ENCODE peak calls at places on chromosomes 1 and 21, in five cellular contexts. T, O, P, D and M are unnamed samples.
A peak's percentile ranks its signal among the peaks of the same experiment; 100 is the strongest.

GRCh38 chr21:33028759-33029511 is 3.2 kb downstream of the OLIG2 start:
- DNase-seq in P (no peak), T (no peak), O (no peak), D (no peak), M (no peak)

GRCh38 chr21:42381347-42381984 is 14.4 kb downstream of the TMPRSS3 start:
- DNase-seq in O (peak; percentile 90), T (peak; percentile 26), P (peak; percentile 15), D (no peak), M (peak; percentile 27)

GRCh38 chr1:223244366-223245103 is 101.5 kb upstream of the TLR5 start:
- DNase-seq in O (no peak), T (no peak), D (no peak), P (no peak), M (no peak)

GRCh38 chr1:101043776-101044175 is 18.2 kb upstream of the DPH5 start:
- DNase-seq in D (no peak), O (no peak), P (peak; percentile 19), T (no peak), M (no peak)

GRCh38 chr1:108644984-108645383 is 15.9 kb downstream of the HENMT1 start:
- DNase-seq in D (no peak), P (no peak), O (peak; percentile 58), T (no peak), M (no peak)

GRCh38 chr1:61079898-61080336 is 2.4 kb upstream of the NFIA start:
- DNase-seq in T (no peak), O (peak; percentile 75), D (peak; percentile 62), P (peak; percentile 86), M (no peak)

GRCh38 chr1:206932271-206932670 is 10.5 kb upstream of the FCMR start:
- DNase-seq in T (no peak), O (no peak), P (no peak), D (no peak), M (no peak)

GRCh38 chr1:236913371-236914037 is 90.7 kb downstream of the MT1HL1 start:
- DNase-seq in O (no peak), P (no peak), T (no peak), D (no peak), M (no peak)

GRCh38 chr1:220742520-220742919 is 5.6 kb upstream of the MTARC2 start:
- DNase-seq in O (no peak), P (no peak), T (no peak), D (no peak), M (no peak)

GRCh38 chr1:39331647-39332046 is 127.2 kb downstream of the MACF1 start:
- DNase-seq in D (no peak), P (no peak), O (no peak), T (no peak), M (no peak)

GRCh38 chr1:32972814-32973428 is 8.3 kb upstream of the RNF19B start:
- DNase-seq in D (peak; percentile 62), T (no peak), O (peak; percentile 46), P (peak; percentile 93), M (no peak)

GRCh38 chr1:4057603-4058002 is 157.5 kb upstream of the C1orf174 start:
- DNase-seq in P (no peak), D (no peak), T (no peak), O (no peak), M (no peak)

GRCh38 chr1:8394456-8395321 is 76.8 kb downstream of the SLC45A1 start:
- DNase-seq in O (no peak), P (no peak), D (no peak), T (no peak), M (peak; percentile 8)

GRCh38 chr21:21268061-21268471 is 269.9 kb downstream of the NCAM2 start:
- DNase-seq in D (no peak), P (no peak), O (no peak), T (no peak), M (no peak)

GRCh38 chr1:8858888-8859706 is 19.4 kb downstream of the ENO1 start:
- DNase-seq in P (peak; percentile 60), D (no peak), O (peak; percentile 43), T (no peak), M (no peak)

GRCh38 chr1:1173793-1174415 is at the start of gene TTLL10:
- DNase-seq in O (no peak), D (no peak), T (no peak), P (peak; percentile 11), M (peak; percentile 46)

GRCh38 chr21:42389449-42389835 is 6.4 kb downstream of the TMPRSS3 start:
- DNase-seq in P (no peak), O (peak; percentile 41), T (no peak), D (peak; percentile 64), M (no peak)

GRCh38 chr21:28344985-28345384 is 647.7 kb downstream of the LTN1 start:
- DNase-seq in P (no peak), D (no peak), T (no peak), O (no peak), M (no peak)

GRCh38 chr1:234617986-234618725 is 8.2 kb upstream of the IRF2BP2 start:
- DNase-seq in D (no peak), P (no peak), T (no peak), O (no peak), M (no peak)

GRCh38 chr21:37636152-37636860 is 269.7 kb downstream of the DYRK1A start:
- DNase-seq in P (peak; percentile 53), T (peak; percentile 49), O (no peak), D (no peak), M (no peak)

GRCh38 chr1:241447056-241447649 is 72.4 kb downstream of the FH start:
- DNase-seq in O (no peak), D (no peak), T (no peak), P (no peak), M (no peak)

GRCh38 chr21:33843216-33843615 is 72.4 kb downstream of the ATP5PO start:
- DNase-seq in P (no peak), O (no peak), D (no peak), T (no peak), M (no peak)

GRCh38 chr1:5430136-5430535 is 562.1 kb downstream of the NPHP4 start:
- DNase-seq in O (no peak), P (no peak), T (no peak), D (no peak), M (no peak)

GRCh38 chr21:42840411-42841155 is 38.8 kb downstream of the WDR4 start:
- DNase-seq in T (no peak), D (peak; percentile 15), O (no peak), P (no peak), M (no peak)

GRCh38 chr1:236066828-236067386 is 2.0 kb upstream of the NID1 start:
- DNase-seq in T (no peak), P (peak; percentile 62), O (no peak), D (no peak), M (peak; percentile 51)

GRCh38 chr1:30834249-30834648 is 74.3 kb downstream of the SDC3 start:
- DNase-seq in T (no peak), D (no peak), P (no peak), O (no peak), M (no peak)

GRCh38 chr21:45080639-45081414 is 6.4 kb downstream of the ADARB1 start:
- DNase-seq in O (no peak), P (no peak), D (no peak), T (no peak), M (no peak)

GRCh38 chr1:85121744-85122143 is 73.4 kb upstream of the MCOLN3 start:
- DNase-seq in D (no peak), T (no peak), P (no peak), O (no peak), M (no peak)

GRCh38 chr1:116540088-116540487 is 30.7 kb downstream of the CD58 start:
- DNase-seq in T (no peak), D (no peak), P (no peak), O (no peak), M (no peak)

GRCh38 chr1:116545359-116545705 is 25.5 kb downstream of the CD58 start:
- DNase-seq in D (no peak), O (no peak), T (no peak), P (no peak), M (no peak)

GRCh38 chr1:116546354-116546977 is 24.4 kb downstream of the CD58 start:
- DNase-seq in T (no peak), O (no peak), P (no peak), D (no peak), M (no peak)

GRCh38 chr1:116544588-116545358 is 26.1 kb downstream of the CD58 start:
- DNase-seq in O (no peak), D (no peak), P (no peak), T (no peak), M (no peak)
- H3K4me3 ChIP-seq in O (no peak overlapping the region), D (no peak overlapping the region), P (no peak overlapping the region), T (no peak overlapping the region), M (no peak overlapping the region)

GRCh38 chr1:20188455-20188817 is 2.1 kb upstream of the PLA2G2C start:
- DNase-seq in O (no peak), T (no peak), D (no peak), P (no peak), M (no peak)
- H3K4me1 ChIP-seq in O (no peaks in the 10 kb centered on the region), T (peaks cover 3% of the 10 kb centered on the region), D (no peaks in the 10 kb centered on the region), P (no peaks in the 10 kb centered on the region), M (peaks cover 29% of the 10 kb centered on the region)

DNA sequence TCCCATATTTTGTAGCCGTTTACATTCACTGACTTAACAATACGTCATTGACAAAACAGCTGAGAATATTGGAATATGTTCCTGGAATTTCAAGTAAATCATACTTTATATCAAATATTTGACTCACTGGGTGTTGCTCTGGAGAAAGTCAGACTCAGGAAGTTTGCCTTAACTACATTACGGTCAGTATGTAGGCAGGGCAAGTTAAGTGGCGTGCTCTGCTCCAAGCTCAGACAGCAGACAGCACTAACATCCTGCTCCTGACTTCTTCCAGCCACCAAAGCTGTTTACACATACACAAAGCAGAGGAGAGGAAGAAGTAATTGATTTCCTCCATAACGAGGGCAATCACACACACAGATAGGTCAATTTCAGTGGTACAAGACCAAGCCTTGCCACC is 414.6 kb downstream of the LRRIQ3 start:
- DNase-seq in O (no peak), D (no peak), P (no peak), T (no peak), M (no peak)
- H3K27ac ChIP-seq in O (no peak overlapping the region), D (no peak overlapping the region), P (no peak overlapping the region), T (peak overlapping the region; percentile 36), M (no peak overlapping the region)

GRCh38 chr1:200665851-200666250 is 3.9 kb downstream of the DDX59 start:
- DNase-seq in O (no peak), D (no peak), T (no peak), P (no peak), M (no peak)
- H3K4me3 ChIP-seq in O (no peak overlapping the region), D (no peak overlapping the region), T (no peak overlapping the region), P (no peak overlapping the region), M (no peak overlapping the region)

DNA sequence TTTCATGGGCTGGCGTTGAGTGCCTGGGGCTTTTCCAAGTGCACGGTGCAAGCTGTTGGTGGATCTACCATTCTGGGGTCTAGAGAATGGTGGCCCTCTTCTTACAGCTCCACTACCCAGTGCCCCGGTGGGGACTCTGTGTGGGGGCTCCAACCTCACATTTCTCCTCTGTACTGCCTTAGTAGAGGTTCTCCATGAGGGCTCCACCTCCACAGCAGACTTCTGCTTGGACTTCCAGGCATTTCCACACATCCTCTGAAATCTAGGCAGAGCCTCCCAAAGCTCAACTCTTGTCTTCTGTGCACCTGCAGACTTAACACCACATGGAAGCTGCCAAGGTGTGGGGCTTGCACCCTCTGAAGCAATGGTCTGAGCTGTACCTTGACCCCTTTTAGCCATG is 82.1 kb downstream of the CCDC18 start:
- DNase-seq in T (no peak), D (no peak), O (no peak), P (no peak), M (no peak)
- H3K4me1 ChIP-seq in T (peaks cover 1% of the 10 kb centered on the region), D (no peaks in the 10 kb centered on the region), O (no peaks in the 10 kb centered on the region), P (no peaks in the 10 kb centered on the region), M (no peaks in the 10 kb centered on the region)

DNA sequence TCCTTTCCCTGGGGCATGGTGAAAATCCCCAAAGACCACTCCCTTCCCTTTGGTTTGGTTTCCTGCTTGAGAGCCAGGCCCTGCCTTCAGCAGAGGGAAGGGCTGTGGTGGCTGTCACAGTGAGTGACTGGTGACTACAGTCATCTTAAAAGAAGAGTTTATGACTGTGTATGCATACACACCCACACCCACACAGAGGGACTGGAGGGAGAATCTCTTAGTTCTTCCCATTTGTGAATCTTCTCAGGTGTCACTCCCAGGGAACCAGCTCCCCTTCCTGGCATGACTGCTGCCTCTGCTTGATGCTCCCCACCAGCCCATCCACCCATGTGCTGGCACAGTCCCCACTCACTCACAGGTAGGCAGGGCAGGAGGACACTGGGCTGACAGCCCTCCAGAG is 3.9 kb upstream of the KCNA2 start:
- DNase-seq in O (no peak), T (no peak), P (no peak), D (no peak), M (no peak)
- H3K27ac ChIP-seq in O (no peak overlapping the region), T (no peak overlapping the region), P (no peak overlapping the region), D (no peak overlapping the region), M (no peak overlapping the region)